ENCODE peak calls at places on chromosomes 11 and 22, in ten cellular contexts. G, B, M, K, D, H, W, Z, S and C are unnamed samples.

GRCh38 chr11:116837231-116838091 is at the start of gene APOA1:
- DNase-seq in G (peak), B (no peak), M (peak), K (no peak), D (no peak), H (no peak), W (no peak), Z (no peak), S (no peak), C (no peak)

GRCh38 chr11:73325036-73325981 is 17.2 kb downstream of the ARHGEF17 start:
- DNase-seq in G (peak), B (no peak), M (no peak), K (no peak), D (no peak), H (no peak), W (no peak), Z (no peak), S (no peak), C (no peak)

GRCh38 chr11:17366491-17366890 is 14.9 kb downstream of the NCR3LG1 start:
- DNase-seq in G (no peak), B (no peak), M (no peak), K (no peak), D (no peak), H (no peak), W (no peak), Z (no peak), S (no peak), C (no peak)

GRCh38 chr11:1628506-1629325 is 859 bp upstream of the KRTAP5-5 start:
- DNase-seq in G (peak), B (peak), M (peak), K (peak), D (peak), H (peak), W (peak), Z (peak), S (peak), C (peak)

GRCh38 chr11:36478700-36479329 is 31.3 kb downstream of the TRAF6 start:
- DNase-seq in G (peak), B (peak), M (peak), K (peak), D (no peak), H (no peak), W (peak), Z (no peak), S (peak), C (peak)

GRCh38 chr11:127226959-127227358 is 226.4 kb upstream of the KIRREL3 start:
- DNase-seq in G (no peak), B (no peak), M (no peak), K (no peak), D (no peak), H (no peak), W (no peak), Z (no peak), S (no peak), C (no peak)

GRCh38 chr11:64834723-64835615 is 9.5 kb downstream of the CDC42BPG start:
- DNase-seq in G (peak), B (no peak), M (no peak), K (peak), D (no peak), H (no peak), W (peak), Z (no peak), S (peak), C (no peak)

GRCh38 chr22:43642807-43643206 is 169.3 kb downstream of the EFCAB6 start:
- DNase-seq in G (no peak), B (no peak), M (no peak), K (no peak), D (no peak), H (no peak), W (no peak), Z (no peak), S (no peak), C (no peak)

GRCh38 chr11:17512101-17512500 is 32.1 kb downstream of the USH1C start:
- DNase-seq in G (no peak), B (no peak), M (no peak), K (no peak), D (no peak), H (peak), W (no peak), Z (no peak), S (no peak), C (no peak)

GRCh38 chr22:35313311-35314121 is 13.8 kb downstream of the TOM1 start:
- DNase-seq in G (peak), B (peak), M (no peak), K (peak), D (no peak), H (peak), W (peak), Z (peak), S (peak), C (peak)

GRCh38 chr11:64853709-64854108 is 9.3 kb upstream of the CDC42BPG start:
- DNase-seq in G (no peak), B (no peak), M (no peak), K (no peak), D (no peak), H (no peak), W (no peak), Z (no peak), S (no peak), C (no peak)

GRCh38 chr11:77086521-77087472 is 15.8 kb upstream of the OMP start:
- DNase-seq in G (peak), B (no peak), M (no peak), K (no peak), D (no peak), H (peak), W (no peak), Z (no peak), S (no peak), C (no peak)

GRCh38 chr11:121329786-121330395 is 37.3 kb downstream of the SC5D start:
- DNase-seq in G (no peak), B (no peak), M (no peak), K (no peak), D (no peak), H (no peak), W (no peak), Z (no peak), S (no peak), C (no peak)

GRCh38 chr11:71298761-71299181 is 46.4 kb upstream of the SHANK2 start:
- DNase-seq in G (no peak), B (no peak), M (no peak), K (no peak), D (no peak), H (no peak), W (no peak), Z (no peak), S (no peak), C (no peak)

GRCh38 chr22:30290318-30290678 is 993 bp upstream of the CASTOR1 start:
- DNase-seq in G (no peak), B (no peak), M (no peak), K (peak), D (no peak), H (peak), W (no peak), Z (no peak), S (no peak), C (peak)

GRCh38 chr11:125724125-125724524 is 22.0 kb upstream of the PATE1 start:
- DNase-seq in G (peak), B (no peak), M (no peak), K (peak), D (no peak), H (no peak), W (no peak), Z (no peak), S (no peak), C (no peak)

GRCh38 chr22:44402196-44403111 is 89.7 kb upstream of the SHISAL1 start:
- DNase-seq in G (no peak), B (no peak), M (no peak), K (no peak), D (no peak), H (peak), W (no peak), Z (no peak), S (no peak), C (no peak)

GRCh38 chr11:36400768-36401455 is 104.8 kb downstream of the PRR5L start:
- DNase-seq in G (no peak), B (no peak), M (no peak), K (no peak), D (no peak), H (no peak), W (no peak), Z (no peak), S (no peak), C (no peak)